ENCODE peak calls at places on chromosomes 1 and 21, in eight cellular contexts. O is cardiac muscle cell, I is IMR-90, C is lung, Y is heart right ventricle, H is right lobe of liver, B is stomach, M is PC-9. U is an unnamed sample.

GRCh38 chr1:26772687-26773086 is 15.1 kb upstream of the PIGV start:
- DNase-seq in C (no peak), I (peak; percentile 99), H (no peak), B (no peak), O (peak; percentile 84), M (no peak), Y (no peak), U (peak; percentile 86)

GRCh38 chr1:17195731-17196130 is 9.2 kb upstream of the PADI1 start:
- DNase-seq in I (no peak), Y (no peak), B (no peak), C (no peak), M (no peak), H (no peak), O (no peak), U (no peak)

GRCh38 chr1:48873944-48874343 is 97.3 kb upstream of the BEND5 start:
- DNase-seq in B (no peak), Y (no peak), C (no peak), H (no peak), M (no peak), I (no peak), O (no peak), U (no peak)

GRCh38 chr1:115910231-115910630 is 66.1 kb upstream of the SLC22A15 start:
- DNase-seq in C (no peak), H (no peak), I (no peak), O (no peak), B (no peak), M (no peak), Y (no peak), U (no peak)

GRCh38 chr1:155000725-155001437 is 1.7 kb upstream of the ZBTB7B start:
- DNase-seq in H (peak; percentile 93), O (peak; percentile 87), M (peak; percentile 98), Y (peak; percentile 87), C (peak; percentile 96), I (peak; percentile 77), B (peak; percentile 97), U (peak; percentile 71)

GRCh38 chr1:226988337-226988672 is 48.2 kb downstream of the COQ8A start:
- DNase-seq in B (peak; percentile 71), H (no peak), I (no peak), M (peak; percentile 48), O (no peak), C (no peak), Y (no peak), U (no peak)

GRCh38 chr1:155073377-155074272 is 5.0 kb upstream of the EFNA3 start:
- DNase-seq in C (no peak), B (no peak), Y (no peak), M (no peak), I (no peak), O (no peak), H (no peak), U (no peak)

GRCh38 chr1:58883888-58884482 is 100.1 kb upstream of the JUN start:
- DNase-seq in O (peak; percentile 88), C (no peak), I (no peak), H (no peak), B (no peak), Y (no peak), M (no peak), U (no peak)

GRCh38 chr1:183543619-183544204 is 46.5 kb downstream of the NCF2 start:
- DNase-seq in I (peak; percentile 74), Y (no peak), B (no peak), H (no peak), O (peak; percentile 79), C (no peak), M (peak; percentile 7), U (peak; percentile 66)

GRCh38 chr1:236156512-236157208 is 14.3 kb downstream of the GPR137B start:
- DNase-seq in Y (no peak), I (no peak), O (no peak), B (no peak), C (peak; percentile 46), M (no peak), H (no peak), U (no peak)

GRCh38 chr1:99808391-99809115 is 41.6 kb upstream of the AGL start:
- DNase-seq in O (peak; percentile 96), H (no peak), B (no peak), Y (no peak), I (peak; percentile 96), C (peak; percentile 32), M (peak; percentile 27), U (peak; percentile 88)

GRCh38 chr1:157144509-157144908 is 6.3 kb upstream of the ETV3 start:
- DNase-seq in C (no peak), O (no peak), B (no peak), M (no peak), Y (no peak), I (no peak), H (no peak), U (no peak)

GRCh38 chr1:208004851-208005250 is 93.9 kb upstream of the CD34 start:
- DNase-seq in B (no peak), H (no peak), Y (no peak), C (no peak), O (peak; percentile 58), I (peak; percentile 65), M (no peak), U (peak; percentile 70)

GRCh38 chr1:180165509-180166435 is 11.1 kb downstream of the QSOX1 start:
- DNase-seq in M (no peak), C (no peak), I (no peak), O (no peak), H (no peak), B (peak; percentile 44), Y (no peak), U (no peak)

GRCh38 chr1:95309031-95309459 is 75.0 kb downstream of the RWDD3 start:
- DNase-seq in I (peak; percentile 21), M (no peak), B (no peak), H (no peak), O (peak; percentile 55), Y (no peak), C (no peak), U (peak; percentile 14)

GRCh38 chr21:31555741-31556191 is 103.7 kb upstream of the SOD1 start:
- DNase-seq in O (no peak), C (no peak), M (no peak), I (no peak), B (no peak), Y (no peak), H (no peak), U (no peak)

GRCh38 chr1:27782950-27783349 is 9.9 kb downstream of the STX12 start:
- DNase-seq in M (no peak), H (no peak), C (no peak), I (no peak), O (no peak), Y (no peak), B (no peak), U (no peak)

GRCh38 chr1:2821970-2822620 is 20.6 kb upstream of the TTC34 start:
- DNase-seq in I (no peak), C (no peak), Y (peak; percentile 62), H (peak; percentile 53), B (peak; percentile 66), O (no peak), M (no peak), U (no peak)

GRCh38 chr1:2819429-2819828 is 17.9 kb upstream of the TTC34 start:
- DNase-seq in O (no peak), B (no peak), C (no peak), I (no peak), M (no peak), Y (peak; percentile 4), H (no peak), U (no peak)

GRCh38 chr1:2821373-2821955 is 20.0 kb upstream of the TTC34 start:
- DNase-seq in I (no peak), C (no peak), M (no peak), B (no peak), Y (peak; percentile 8), H (no peak), O (no peak), U (no peak)

GRCh38 chr1:2819831-2820730 is 18.6 kb upstream of the TTC34 start:
- DNase-seq in I (no peak), H (no peak), Y (peak; percentile 4), M (no peak), O (no peak), B (no peak), C (no peak), U (no peak)

DNA sequence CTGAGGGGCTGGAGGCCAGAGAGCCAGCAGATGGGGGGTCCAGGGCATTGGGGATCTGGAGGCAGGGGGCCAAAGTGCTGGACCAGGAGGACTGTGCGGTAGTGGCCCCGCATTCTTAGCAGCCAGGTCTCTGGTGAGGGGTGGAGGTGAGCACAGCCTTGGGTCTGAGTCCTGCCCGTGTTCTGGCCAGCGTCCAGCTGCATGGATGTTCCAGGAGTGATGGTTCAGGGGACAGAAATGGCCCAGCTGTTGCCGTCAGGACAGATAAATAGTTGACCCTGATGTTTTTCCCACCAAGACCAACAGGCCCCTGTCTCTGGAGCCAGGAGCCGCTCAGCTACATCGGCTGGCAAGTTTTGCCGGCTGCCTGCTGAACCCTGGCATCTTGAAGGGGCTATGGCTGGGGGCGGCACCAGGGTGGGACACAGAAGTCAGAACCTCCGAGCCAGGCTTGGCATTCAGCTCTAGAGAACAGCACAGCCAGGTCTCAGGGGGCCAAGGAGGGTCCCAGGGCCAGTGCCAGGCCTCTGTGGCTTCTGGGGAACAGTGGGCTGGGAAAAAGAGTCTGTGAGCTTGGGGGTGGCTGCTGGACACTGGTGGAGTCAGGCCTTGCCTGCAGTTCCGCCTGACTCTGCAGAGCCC is 19.4 kb upstream of the TTC34 start:
- DNase-seq in C (no peak), Y (peak; percentile 5), M (no peak), I (no peak), H (no peak), B (no peak), O (no peak), U (no peak)
- TF ChIP-seq CTCF in C (no peak), Y (no peak), M (no peak), I (no peak), H (no peak), B (no peak), O (no peak), U (no peak)

GRCh38 chr1:201602413-201603265 is 63.7 kb downstream of the NAV1 start:
- DNase-seq in I (peak; percentile 96), Y (no peak), M (peak; percentile 17), O (peak; percentile 83), H (no peak), B (no peak), C (no peak), U (peak; percentile 97)
- H3K27ac ChIP-seq in I (peak overlapping the region; percentile 88), Y (no peak overlapping the region), M (no peak overlapping the region), O (no peak overlapping the region), H (no peak overlapping the region), B (peak overlapping the region; percentile 13), C (no peak overlapping the region), U (peak overlapping the region; percentile 86)

GRCh38 chr1:46188295-46189030 is 9.8 kb downstream of the POMGNT1 start:
- DNase-seq in C (peak; percentile 45), Y (no peak), I (no peak), O (no peak), B (peak; percentile 61), H (peak; percentile 43), M (peak; percentile 74), U (no peak)
- TF ChIP-seq CTCF in C (no peak), Y (no peak), I (no peak), O (no peak), B (no peak), H (peak; percentile 5), M (peak; percentile 27), U (peak; percentile 28)

GRCh38 chr1:70737125-70737524 is 310.5 kb downstream of the PTGER3 start:
- DNase-seq in C (no peak), M (no peak), H (no peak), Y (no peak), O (no peak), B (no peak), I (no peak), U (no peak)

DNA sequence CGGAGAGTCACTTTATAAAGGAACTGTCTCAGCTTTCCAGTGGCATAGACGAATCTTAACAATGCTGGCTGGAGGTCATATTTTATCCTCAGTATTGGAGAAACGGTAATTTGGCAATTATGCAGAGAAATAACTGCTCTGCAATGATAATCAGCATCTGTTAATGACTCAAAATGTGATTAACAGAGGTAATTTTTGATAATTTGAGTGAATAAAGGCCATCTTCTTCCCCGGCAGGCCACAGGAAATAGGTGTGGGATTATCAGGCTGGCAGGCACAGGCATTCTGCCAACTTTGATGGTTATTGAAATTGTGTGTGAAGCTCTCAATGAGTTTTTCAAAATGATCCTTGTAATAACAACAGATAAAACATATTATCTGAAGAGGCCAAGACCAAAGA is 309.0 kb downstream of the PTGER3 start:
- DNase-seq in I (no peak), O (no peak), Y (no peak), H (no peak), C (no peak), M (no peak), B (no peak), U (no peak)
- H3K27ac ChIP-seq in I (no peak overlapping the region), O (no peak overlapping the region), Y (no peak overlapping the region), H (no peak overlapping the region), C (no peak overlapping the region), M (no peak overlapping the region), B (no peak overlapping the region), U (no peak overlapping the region)